ENCODE peak calls at places on chromosomes 3 and 15, in eight cellular contexts. One of them, this sample, is unnamed.

GRCh38 chr3:132593950-132594328 is 3.1 kb upstream of the ACKR4 start:
- DNase-seq in cardiac muscle cell: peak; percentile 49
- DNase-seq in Peyer's patch: no peak
- DNase-seq in lower lobe of right lung: no peak
- DNase-seq in sigmoid colon: no peak
- DNase-seq in right atrium auricular region: no peak
- DNase-seq in IMR-90: peak; percentile 85
- DNase-seq in heart left ventricle: no peak
- DNase-seq in this sample: no peak

GRCh38 chr3:114597012-114597411 is 303.2 kb downstream of the TIGIT start:
- DNase-seq in cardiac muscle cell: peak; percentile 16
- DNase-seq in Peyer's patch: no peak
- DNase-seq in lower lobe of right lung: no peak
- DNase-seq in sigmoid colon: no peak
- DNase-seq in right atrium auricular region: no peak
- DNase-seq in IMR-90: no peak
- DNase-seq in heart left ventricle: no peak
- DNase-seq in this sample: no peak

GRCh38 chr3:39192490-39193092 is at the start of gene XIRP1:
- DNase-seq in cardiac muscle cell: no peak
- DNase-seq in Peyer's patch: no peak
- DNase-seq in lower lobe of right lung: no peak
- DNase-seq in sigmoid colon: no peak
- DNase-seq in right atrium auricular region: no peak
- DNase-seq in IMR-90: peak; percentile 33
- DNase-seq in heart left ventricle: peak; percentile 63
- DNase-seq in this sample: no peak

GRCh38 chr3:111978833-111979688 is at the start of gene ABHD10:
- DNase-seq in cardiac muscle cell: peak; percentile 99
- DNase-seq in Peyer's patch: peak; percentile 98
- DNase-seq in lower lobe of right lung: peak; percentile 99
- DNase-seq in sigmoid colon: peak; percentile 98
- DNase-seq in right atrium auricular region: peak; percentile 96
- DNase-seq in IMR-90: peak; percentile 98
- DNase-seq in heart left ventricle: peak; percentile 96
- DNase-seq in this sample: peak; percentile 97

GRCh38 chr15:62770752-62771151 is 271.8 kb upstream of the TPM1 start:
- DNase-seq in cardiac muscle cell: peak; percentile 52
- DNase-seq in Peyer's patch: no peak
- DNase-seq in lower lobe of right lung: no peak
- DNase-seq in sigmoid colon: no peak
- DNase-seq in right atrium auricular region: no peak
- DNase-seq in IMR-90: peak; percentile 94
- DNase-seq in heart left ventricle: no peak
- DNase-seq in this sample: no peak

GRCh38 chr3:114860526-114860925 is 286.6 kb downstream of the ZBTB20 start:
- DNase-seq in cardiac muscle cell: no peak
- DNase-seq in Peyer's patch: no peak
- DNase-seq in lower lobe of right lung: no peak
- DNase-seq in sigmoid colon: no peak
- DNase-seq in right atrium auricular region: no peak
- DNase-seq in IMR-90: no peak
- DNase-seq in heart left ventricle: no peak
- DNase-seq in this sample: no peak

GRCh38 chr15:31615643-31616415 is 289.2 kb downstream of the KLF13 start:
- DNase-seq in cardiac muscle cell: no peak
- DNase-seq in Peyer's patch: no peak
- DNase-seq in lower lobe of right lung: no peak
- DNase-seq in sigmoid colon: no peak
- DNase-seq in right atrium auricular region: no peak
- DNase-seq in IMR-90: no peak
- DNase-seq in heart left ventricle: no peak
- DNase-seq in this sample: no peak

GRCh38 chr15:38996111-38996541 is 431.5 kb upstream of the RASGRP1 start:
- DNase-seq in cardiac muscle cell: peak; percentile 90
- DNase-seq in Peyer's patch: no peak
- DNase-seq in lower lobe of right lung: no peak
- DNase-seq in sigmoid colon: no peak
- DNase-seq in right atrium auricular region: no peak
- DNase-seq in IMR-90: peak; percentile 90
- DNase-seq in heart left ventricle: no peak
- DNase-seq in this sample: no peak

GRCh38 chr3:129345971-129346370 is 67.3 kb downstream of the HMCES start:
- DNase-seq in cardiac muscle cell: peak; percentile 43
- DNase-seq in Peyer's patch: no peak
- DNase-seq in lower lobe of right lung: no peak
- DNase-seq in sigmoid colon: no peak
- DNase-seq in right atrium auricular region: no peak
- DNase-seq in IMR-90: no peak
- DNase-seq in heart left ventricle: no peak
- DNase-seq in this sample: no peak

GRCh38 chr3:45688882-45689786 is at the start of gene SACM1L:
- DNase-seq in cardiac muscle cell: peak; percentile 99
- DNase-seq in Peyer's patch: peak; percentile 99
- DNase-seq in lower lobe of right lung: peak; percentile 98
- DNase-seq in sigmoid colon: peak; percentile 99
- DNase-seq in right atrium auricular region: peak; percentile 99
- DNase-seq in IMR-90: peak; percentile 99
- DNase-seq in heart left ventricle: peak; percentile 99
- DNase-seq in this sample: peak; percentile 97

GRCh38 chr3:183644244-183644643 is 8.8 kb downstream of the KLHL24 start:
- DNase-seq in cardiac muscle cell: no peak
- DNase-seq in Peyer's patch: no peak
- DNase-seq in lower lobe of right lung: no peak
- DNase-seq in sigmoid colon: no peak
- DNase-seq in right atrium auricular region: no peak
- DNase-seq in IMR-90: no peak
- DNase-seq in heart left ventricle: no peak
- DNase-seq in this sample: no peak

GRCh38 chr3:183638092-183638644 is 2.7 kb downstream of the KLHL24 start:
- DNase-seq in cardiac muscle cell: no peak
- DNase-seq in Peyer's patch: no peak
- DNase-seq in lower lobe of right lung: no peak
- DNase-seq in sigmoid colon: no peak
- DNase-seq in right atrium auricular region: no peak
- DNase-seq in IMR-90: no peak
- DNase-seq in heart left ventricle: no peak
- DNase-seq in this sample: no peak

GRCh38 chr3:183637106-183637486 is 1.7 kb downstream of the KLHL24 start:
- DNase-seq in cardiac muscle cell: no peak
- DNase-seq in Peyer's patch: no peak
- DNase-seq in lower lobe of right lung: no peak
- DNase-seq in sigmoid colon: no peak
- DNase-seq in right atrium auricular region: no peak
- DNase-seq in IMR-90: no peak
- DNase-seq in heart left ventricle: no peak
- DNase-seq in this sample: no peak

GRCh38 chr3:183636221-183637105 is 1.0 kb downstream of the KLHL24 start:
- DNase-seq in cardiac muscle cell: peak; percentile 96
- DNase-seq in Peyer's patch: peak; percentile 98
- DNase-seq in lower lobe of right lung: peak; percentile 95
- DNase-seq in sigmoid colon: peak; percentile 98
- DNase-seq in right atrium auricular region: peak; percentile 97
- DNase-seq in IMR-90: peak; percentile 94
- DNase-seq in heart left ventricle: peak; percentile 96
- DNase-seq in this sample: peak; percentile 97

DNA sequence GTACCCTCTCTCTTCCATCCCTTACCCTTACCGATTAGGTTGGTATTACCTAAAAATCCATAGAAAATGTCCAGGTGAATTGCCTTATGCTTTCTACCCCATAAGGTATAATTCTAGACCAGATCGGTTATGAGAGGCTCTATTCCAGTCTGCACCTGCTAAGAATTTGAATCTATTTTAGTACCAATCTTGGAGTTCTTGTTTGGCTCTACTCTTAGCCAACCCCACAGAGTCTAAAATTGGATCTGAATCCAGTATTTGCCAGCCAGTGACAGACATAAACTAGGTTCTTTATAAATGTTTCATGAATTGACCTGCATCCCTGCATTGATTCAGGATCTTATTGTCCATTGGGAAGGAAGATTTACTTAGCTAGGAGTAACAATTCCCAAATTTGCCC is 6.5 kb downstream of the KLHL24 start:
- DNase-seq in cardiac muscle cell: no peak
- DNase-seq in Peyer's patch: no peak
- DNase-seq in lower lobe of right lung: no peak
- DNase-seq in sigmoid colon: no peak
- DNase-seq in right atrium auricular region: no peak
- DNase-seq in IMR-90: no peak
- DNase-seq in heart left ventricle: no peak
- DNase-seq in this sample: no peak
- H3K27ac ChIP-seq in cardiac muscle cell: peak overlapping the region; percentile 42
- H3K27ac ChIP-seq in Peyer's patch: no peak overlapping the region
- H3K27ac ChIP-seq in lower lobe of right lung: no peak overlapping the region
- H3K27ac ChIP-seq in sigmoid colon: peak overlapping the region; percentile 33
- H3K27ac ChIP-seq in right atrium auricular region: peak overlapping the region; percentile 46
- H3K27ac ChIP-seq in IMR-90: no peak overlapping the region
- H3K27ac ChIP-seq in heart left ventricle: peak overlapping the region; percentile 75
- H3K27ac ChIP-seq in this sample: no peak overlapping the region

GRCh38 chr3:49771340-49771938 is 14.9 kb downstream of the IP6K1 start:
- DNase-seq in cardiac muscle cell: no peak
- DNase-seq in Peyer's patch: no peak
- DNase-seq in lower lobe of right lung: no peak
- DNase-seq in sigmoid colon: no peak
- DNase-seq in right atrium auricular region: no peak
- DNase-seq in IMR-90: peak; percentile 46
- DNase-seq in heart left ventricle: no peak
- DNase-seq in this sample: no peak

GRCh38 chr3:49769516-49769915 is 16.8 kb downstream of the IP6K1 start:
- DNase-seq in cardiac muscle cell: no peak
- DNase-seq in Peyer's patch: no peak
- DNase-seq in lower lobe of right lung: no peak
- DNase-seq in sigmoid colon: no peak
- DNase-seq in right atrium auricular region: no peak
- DNase-seq in IMR-90: peak; percentile 55
- DNase-seq in heart left ventricle: no peak
- DNase-seq in this sample: no peak

GRCh38 chr3:49769926-49770325 is 16.4 kb downstream of the IP6K1 start:
- DNase-seq in cardiac muscle cell: no peak
- DNase-seq in Peyer's patch: peak; percentile 14
- DNase-seq in lower lobe of right lung: no peak
- DNase-seq in sigmoid colon: no peak
- DNase-seq in right atrium auricular region: no peak
- DNase-seq in IMR-90: no peak
- DNase-seq in heart left ventricle: no peak
- DNase-seq in this sample: peak; percentile 24

GRCh38 chr3:49775538-49775937 is 10.8 kb downstream of the IP6K1 start:
- DNase-seq in cardiac muscle cell: no peak
- DNase-seq in Peyer's patch: no peak
- DNase-seq in lower lobe of right lung: no peak
- DNase-seq in sigmoid colon: peak; percentile 77
- DNase-seq in right atrium auricular region: no peak
- DNase-seq in IMR-90: no peak
- DNase-seq in heart left ventricle: no peak
- DNase-seq in this sample: peak; percentile 85

DNA sequence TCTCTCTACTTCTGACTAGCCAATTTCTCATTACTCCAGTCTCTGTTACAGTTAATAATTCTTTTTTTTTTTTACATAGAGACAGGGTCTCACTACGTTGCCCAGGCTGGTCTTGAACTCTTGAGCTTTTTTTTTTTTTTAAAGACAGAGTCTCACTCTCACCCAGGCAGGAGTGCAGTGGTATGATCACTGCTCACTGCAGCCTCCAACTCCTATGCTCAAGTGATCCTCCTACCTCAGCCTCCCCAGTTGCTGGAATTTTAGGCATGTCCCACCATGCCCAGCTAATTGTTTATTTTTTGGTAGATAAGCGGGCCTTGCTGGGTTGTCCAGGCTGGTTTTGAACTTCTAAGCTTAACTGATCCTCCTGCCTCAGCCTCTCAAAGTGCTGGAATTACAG is 13.6 kb downstream of the IP6K1 start:
- DNase-seq in cardiac muscle cell: no peak
- DNase-seq in Peyer's patch: peak; percentile 4
- DNase-seq in lower lobe of right lung: no peak
- DNase-seq in sigmoid colon: no peak
- DNase-seq in right atrium auricular region: no peak
- DNase-seq in IMR-90: no peak
- DNase-seq in heart left ventricle: no peak
- DNase-seq in this sample: no peak
- H3K27ac ChIP-seq in cardiac muscle cell: no peak overlapping the region
- H3K27ac ChIP-seq in Peyer's patch: no peak overlapping the region
- H3K27ac ChIP-seq in lower lobe of right lung: no peak overlapping the region
- H3K27ac ChIP-seq in sigmoid colon: no peak overlapping the region
- H3K27ac ChIP-seq in right atrium auricular region: no peak overlapping the region
- H3K27ac ChIP-seq in IMR-90: no peak overlapping the region
- H3K27ac ChIP-seq in heart left ventricle: no peak overlapping the region
- H3K27ac ChIP-seq in this sample: peak overlapping the region; percentile 51

DNA sequence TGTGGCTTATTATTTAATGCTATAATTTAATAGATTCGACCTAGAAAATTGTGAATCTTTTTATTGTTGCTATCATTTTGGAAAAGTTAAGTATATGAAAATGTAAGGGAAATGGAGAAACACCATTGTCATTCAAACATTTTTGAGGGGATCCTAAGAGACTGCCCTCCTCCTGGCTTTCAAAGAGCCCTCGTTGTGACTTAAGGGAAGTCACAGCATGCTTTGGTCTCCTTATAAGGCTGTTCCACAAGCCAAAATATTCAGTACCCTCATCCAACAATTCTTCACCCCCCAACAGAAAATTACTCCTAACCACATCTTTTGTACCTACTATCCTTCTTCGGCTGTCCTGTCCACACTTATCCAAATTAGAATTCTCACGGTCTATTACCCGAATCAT is 140.2 kb downstream of the GBE1 start:
- DNase-seq in cardiac muscle cell: no peak
- DNase-seq in Peyer's patch: no peak
- DNase-seq in lower lobe of right lung: no peak
- DNase-seq in sigmoid colon: no peak
- DNase-seq in right atrium auricular region: no peak
- DNase-seq in IMR-90: no peak
- DNase-seq in heart left ventricle: no peak
- DNase-seq in this sample: no peak
- H3K27ac ChIP-seq in cardiac muscle cell: no peak overlapping the region
- H3K27ac ChIP-seq in Peyer's patch: no peak overlapping the region
- H3K27ac ChIP-seq in lower lobe of right lung: no peak overlapping the region
- H3K27ac ChIP-seq in sigmoid colon: no peak overlapping the region
- H3K27ac ChIP-seq in right atrium auricular region: no peak overlapping the region
- H3K27ac ChIP-seq in IMR-90: no peak overlapping the region
- H3K27ac ChIP-seq in heart left ventricle: no peak overlapping the region
- H3K27ac ChIP-seq in this sample: no peak overlapping the region

DNA sequence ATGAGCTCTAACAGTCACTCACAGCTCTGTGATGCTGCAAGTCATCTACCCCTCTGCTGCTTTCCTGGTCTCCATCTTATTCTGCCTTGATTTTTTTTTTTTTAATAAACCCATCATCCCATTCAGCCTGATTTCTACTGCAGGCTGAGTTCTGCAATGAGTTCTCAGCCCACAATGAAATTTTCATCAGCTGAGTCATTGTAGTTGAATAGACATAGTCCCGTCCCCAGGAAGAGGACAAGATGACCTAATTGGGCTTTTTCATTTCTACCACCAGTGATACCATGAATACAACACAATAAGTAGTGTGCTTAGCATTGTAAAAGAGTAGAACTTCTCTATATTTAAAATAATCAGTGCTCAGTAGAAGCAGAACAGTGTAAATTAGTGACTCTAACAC is 59.3 kb downstream of the C3orf85 start:
- DNase-seq in cardiac muscle cell: peak; percentile 43
- DNase-seq in Peyer's patch: no peak
- DNase-seq in lower lobe of right lung: no peak
- DNase-seq in sigmoid colon: no peak
- DNase-seq in right atrium auricular region: no peak
- DNase-seq in IMR-90: no peak
- DNase-seq in heart left ventricle: no peak
- DNase-seq in this sample: no peak
- H3K27ac ChIP-seq in cardiac muscle cell: no peak overlapping the region
- H3K27ac ChIP-seq in Peyer's patch: no peak overlapping the region
- H3K27ac ChIP-seq in lower lobe of right lung: no peak overlapping the region
- H3K27ac ChIP-seq in sigmoid colon: no peak overlapping the region
- H3K27ac ChIP-seq in right atrium auricular region: no peak overlapping the region
- H3K27ac ChIP-seq in IMR-90: no peak overlapping the region
- H3K27ac ChIP-seq in heart left ventricle: no peak overlapping the region
- H3K27ac ChIP-seq in this sample: no peak overlapping the region

GRCh38 chr3:72591522-72592421 is 256.5 kb downstream of the SHQ1 start:
- DNase-seq in cardiac muscle cell: peak; percentile 84
- DNase-seq in Peyer's patch: no peak
- DNase-seq in lower lobe of right lung: no peak
- DNase-seq in sigmoid colon: peak; percentile 73
- DNase-seq in right atrium auricular region: no peak
- DNase-seq in IMR-90: peak; percentile 69
- DNase-seq in heart left ventricle: peak; percentile 30
- DNase-seq in this sample: peak; percentile 68
- H3K27ac ChIP-seq in cardiac muscle cell: peak overlapping the region; percentile 95
- H3K27ac ChIP-seq in Peyer's patch: no peak overlapping the region
- H3K27ac ChIP-seq in lower lobe of right lung: no peak overlapping the region
- H3K27ac ChIP-seq in sigmoid colon: peak overlapping the region; percentile 18
- H3K27ac ChIP-seq in right atrium auricular region: no peak overlapping the region
- H3K27ac ChIP-seq in IMR-90: no peak overlapping the region
- H3K27ac ChIP-seq in heart left ventricle: no peak overlapping the region
- H3K27ac ChIP-seq in this sample: peak overlapping the region; percentile 19